ENCODE peak calls at places on chromosomes 5 and 9, in six cellular contexts. C, O, Z, H, G and Y are unnamed samples.

GRCh38 chr9:112784020-112784788 is 33.6 kb downstream of the SNX30 start:
- DNase-seq in C (no peak), Z (no peak), O (peak; percentile 54), G (no peak), H (no peak), Y (no peak)

GRCh38 chr5:100430268-100430900 is 104.8 kb upstream of the FAM174A start:
- DNase-seq in G (peak; percentile 13), H (no peak), Z (no peak), C (peak; percentile 26), O (peak; percentile 61), Y (no peak)

GRCh38 chr5:79200573-79201183 is 35.3 kb upstream of the JMY start:
- DNase-seq in H (no peak), G (peak; percentile 16), Z (no peak), C (no peak), O (no peak), Y (no peak)

GRCh38 chr9:112042244-112042638 is 132.9 kb downstream of the SUSD1 start:
- DNase-seq in C (no peak), O (no peak), G (no peak), Z (no peak), H (no peak), Y (no peak)

GRCh38 chr9:70924380-70924779 is 197.0 kb downstream of the TRPM3 start:
- DNase-seq in O (peak; percentile 14), C (no peak), G (no peak), Z (no peak), H (no peak), Y (no peak)

GRCh38 chr5:174454464-174454863 is 269.9 kb upstream of the MSX2 start:
- DNase-seq in Z (no peak), C (no peak), O (no peak), G (no peak), H (no peak), Y (no peak)

GRCh38 chr5:176693477-176693851 is 46.2 kb downstream of the TSPAN17 start:
- DNase-seq in C (peak; percentile 46), Z (no peak), O (peak; percentile 13), H (no peak), G (no peak), Y (no peak)

GRCh38 chr5:172007795-172008465 is 1.5 kb upstream of the FBXW11 start:
- DNase-seq in C (no peak), H (no peak), G (no peak), Z (no peak), O (peak; percentile 68), Y (no peak)

GRCh38 chr9:69097053-69097452 is 61.5 kb downstream of the FXN start:
- DNase-seq in O (peak; percentile 93), Z (no peak), G (no peak), H (no peak), C (no peak), Y (peak; percentile 84)

GRCh38 chr5:169416583-169417196 is 115.8 kb upstream of the SLIT3 start:
- DNase-seq in O (peak; percentile 8), H (no peak), C (peak; percentile 28), Z (no peak), G (peak; percentile 19), Y (no peak)

GRCh38 chr9:13810510-13810909 is 503.4 kb downstream of the NFIB start:
- DNase-seq in Z (no peak), O (no peak), C (no peak), H (no peak), G (no peak), Y (no peak)

GRCh38 chr5:53856491-53856890 is 296.1 kb downstream of the NDUFS4 start:
- DNase-seq in G (no peak), H (no peak), O (peak; percentile 28), C (no peak), Z (no peak), Y (no peak)

GRCh38 chr9:75039006-75039405 is 10.9 kb upstream of the CARNMT1 start:
- DNase-seq in G (no peak), O (peak; percentile 25), H (no peak), C (no peak), Z (no peak), Y (no peak)

GRCh38 chr5:176780071-176780850 is 30.1 kb upstream of the UNC5A start:
- DNase-seq in H (no peak), O (no peak), C (no peak), Z (no peak), G (no peak), Y (no peak)

GRCh38 chr5:36696059-36696673 is 89.8 kb downstream of the SLC1A3 start:
- DNase-seq in G (peak; percentile 57), O (peak; percentile 85), Z (no peak), H (no peak), C (no peak), Y (no peak)

GRCh38 chr9:16627967-16628366 is 242.5 kb downstream of the BNC2 start:
- DNase-seq in G (no peak), C (no peak), H (no peak), Z (no peak), O (no peak), Y (no peak)

GRCh38 chr5:107670028-107670926 is 460 bp downstream of the EFNA5 start:
- DNase-seq in G (peak; percentile 8), C (peak; percentile 36), O (peak; percentile 59), Z (no peak), H (no peak), Y (no peak)

GRCh38 chr5:160757194-160757593 is 94.8 kb downstream of the ATP10B start:
- DNase-seq in O (no peak), H (no peak), Z (no peak), C (no peak), G (no peak), Y (no peak)

GRCh38 chr9:134682026-134682425 is 40.4 kb downstream of the COL5A1 start:
- DNase-seq in Z (no peak), O (no peak), C (no peak), G (no peak), H (no peak), Y (no peak)

GRCh38 chr9:81787747-81788632 is 98.6 kb upstream of the TLE1 start:
- DNase-seq in G (no peak), C (peak; percentile 59), O (peak; percentile 55), H (no peak), Z (no peak), Y (peak; percentile 16)

GRCh38 chr5:54844905-54845566 is 140.4 kb downstream of the ESM1 start:
- DNase-seq in Z (no peak), H (no peak), C (no peak), O (peak; percentile 60), G (peak; percentile 10), Y (no peak)

GRCh38 chr5:167381457-167381856 is 910.0 kb upstream of the WWC1 start:
- DNase-seq in G (no peak), Z (no peak), C (no peak), H (no peak), O (no peak), Y (no peak)

GRCh38 chr5:86979801-86980510 is 287.7 kb upstream of the RASA1 start:
- DNase-seq in H (no peak), Z (no peak), O (peak; percentile 73), C (no peak), G (no peak), Y (no peak)

GRCh38 chr9:137295313-137296213 is 6.5 kb downstream of the NRARP start:
- DNase-seq in Z (no peak), C (peak; percentile 36), H (no peak), O (peak; percentile 36), G (peak; percentile 87), Y (no peak)

GRCh38 chr5:16552666-16553343 is 64.0 kb downstream of the RETREG1 start:
- DNase-seq in G (peak; percentile 62), O (peak; percentile 73), C (peak; percentile 80), H (no peak), Z (peak; percentile 26), Y (no peak)

GRCh38 chr5:113405530-113405929 is 29.3 kb downstream of the TSSK1B start:
- DNase-seq in O (no peak), C (no peak), Z (no peak), G (no peak), H (no peak), Y (no peak)